ENCODE peak calls at places on chromosomes 12 and 14, in ten cellular contexts. Q is ascending aorta; Z is left ventricle myocardium inferior; A is naive thymus-derived CD8-positive, alpha-beta T cell; Y is fibroblast of mammary gland; R is RWPE1; M is stimulated activated CD8-positive, alpha-beta memory T cell treated with anti-CD3 and anti-CD28 coated beads, Interleukin-2, amount 100 ng/mL, for 1 hour; J is pons; C is EL; S is LoVo. W is an unnamed sample.

GRCh38 chr14:21084988-21085853 is 13.2 kb downstream of the ZNF219 start:
- DNase-seq in Y (peak; percentile 53), Z (no peak), A (no peak), S (no peak), Q (no peak), M (no peak), J (no peak), R (no peak), C (peak; percentile 78), W (peak; percentile 80)

GRCh38 chr12:63301311-63301710 is 150.3 kb upstream of the AVPR1A start:
- DNase-seq in A (no peak), R (no peak), Q (no peak), C (no peak), J (no peak), M (no peak), S (no peak), Y (no peak), Z (no peak), W (no peak)

GRCh38 chr12:2475984-2476383 is 318.8 kb upstream of the FKBP4 start:
- DNase-seq in J (no peak), C (no peak), A (no peak), M (no peak), Q (no peak), S (no peak), Z (no peak), R (no peak), Y (no peak), W (no peak)

GRCh38 chr14:54839681-54840080 is 62.9 kb downstream of the GCH1 start:
- DNase-seq in A (no peak), Q (peak; percentile 66), Z (no peak), J (no peak), S (no peak), C (no peak), R (no peak), Y (peak; percentile 68), M (no peak), W (no peak)

GRCh38 chr12:81245918-81246611 is 168.2 kb downstream of the ACSS3 start:
- DNase-seq in A (no peak), Y (no peak), C (peak; percentile 2), R (no peak), J (no peak), Q (no peak), M (no peak), S (no peak), Z (no peak), W (no peak)

GRCh38 chr12:4719821-4720636 is at the start of gene GALNT8:
- DNase-seq in Y (no peak), Q (no peak), Z (no peak), R (no peak), A (no peak), C (no peak), M (no peak), S (peak; percentile 73), J (no peak), W (no peak)

GRCh38 chr12:1935242-1935641 is 16.8 kb upstream of the CACNA2D4 start:
- DNase-seq in R (no peak), A (no peak), C (no peak), M (no peak), J (no peak), Q (peak; percentile 63), Y (no peak), S (no peak), Z (no peak), W (no peak)

GRCh38 chr12:67220065-67220464 is 49.1 kb upstream of the CAND1 start:
- DNase-seq in C (peak; percentile 2), Q (no peak), A (no peak), Y (peak; percentile 35), Z (peak; percentile 16), J (no peak), R (peak; percentile 19), S (no peak), M (no peak), W (no peak)

GRCh38 chr14:76181546-76181945 is 29.8 kb downstream of the GPATCH2L start:
- DNase-seq in S (peak; percentile 4), Z (no peak), M (no peak), J (no peak), A (no peak), Y (peak; percentile 17), R (no peak), Q (no peak), C (no peak), W (no peak)

GRCh38 chr14:102049258-102050025 is 37.4 kb downstream of the HSP90AA1 start:
- DNase-seq in R (no peak), J (no peak), C (no peak), Z (no peak), Y (no peak), S (no peak), Q (no peak), M (no peak), A (no peak), W (no peak)

GRCh38 chr12:12586879-12587675 is 24.4 kb upstream of the DUSP16 start:
- DNase-seq in Y (no peak), R (peak; percentile 44), Q (no peak), J (no peak), Z (no peak), S (peak; percentile 60), M (no peak), A (no peak), C (no peak), W (no peak)

GRCh38 chr12:124391340-124392261 is 96.7 kb downstream of the RFLNA start:
- DNase-seq in Q (peak; percentile 88), J (no peak), S (no peak), Z (peak; percentile 69), R (peak; percentile 80), A (peak; percentile 8), M (peak; percentile 21), C (peak; percentile 79), Y (peak; percentile 67), W (peak; percentile 90)

GRCh38 chr12:92439397-92439779 is 263.4 kb upstream of the PLEKHG7 start:
- DNase-seq in R (peak; percentile 73), Q (peak; percentile 67), Z (no peak), M (no peak), A (no peak), J (no peak), Y (peak; percentile 87), S (no peak), C (peak; percentile 37), W (no peak)

GRCh38 chr14:96072076-96072475 is 32.9 kb downstream of the C14orf132 start:
- DNase-seq in S (no peak), Z (no peak), A (no peak), J (no peak), Y (no peak), C (no peak), Q (peak; percentile 46), R (no peak), M (no peak), W (peak; percentile 16)

GRCh38 chr12:18250313-18250916 is 10.9 kb upstream of the PIK3C2G start:
- DNase-seq in C (peak; percentile 72), R (peak; percentile 25), M (no peak), Z (no peak), A (no peak), J (peak; percentile 82), S (peak; percentile 70), Y (peak; percentile 74), Q (no peak), W (no peak)

GRCh38 chr12:114612062-114612461 is 71.9 kb downstream of the TBX3 start:
- DNase-seq in R (no peak), S (no peak), Z (no peak), Q (no peak), M (no peak), J (no peak), A (no peak), C (no peak), Y (no peak), W (no peak)

GRCh38 chr12:115763982-115764621 is 513.4 kb downstream of the MED13L start:
- DNase-seq in J (no peak), S (no peak), M (no peak), Z (no peak), C (no peak), Y (no peak), Q (no peak), A (no peak), R (no peak), W (no peak)

GRCh38 chr14:25102788-25103187 is 52.8 kb upstream of the STXBP6 start:
- DNase-seq in J (no peak), Y (no peak), S (no peak), Q (no peak), R (no peak), M (no peak), A (no peak), C (no peak), Z (no peak), W (no peak)

GRCh38 chr14:55572578-55572977 is 7.4 kb upstream of the KTN1 start:
- DNase-seq in Y (no peak), Q (no peak), S (no peak), R (no peak), C (no peak), M (no peak), A (no peak), Z (no peak), J (peak; percentile 17), W (no peak)

GRCh38 chr12:27064397-27065342 is 17.7 kb downstream of the C12orf71 start:
- DNase-seq in S (no peak), M (no peak), Y (no peak), Q (no peak), R (no peak), A (no peak), J (no peak), Z (no peak), C (no peak), W (no peak)

GRCh38 chr14:74459289-74459946 is 33.4 kb upstream of the SYNDIG1L start:
- DNase-seq in R (peak; percentile 66), S (no peak), Z (no peak), J (no peak), A (no peak), C (peak; percentile 73), Y (peak; percentile 75), M (peak; percentile 2), Q (no peak), W (no peak)

GRCh38 chr14:71113376-71113775 is 206.1 kb downstream of the PCNX1 start:
- DNase-seq in Z (no peak), M (no peak), C (peak; percentile 71), Y (peak; percentile 51), J (no peak), R (no peak), A (no peak), S (no peak), Q (no peak), W (no peak)

GRCh38 chr14:34380446-34380845 is 81.6 kb downstream of the SPTSSA start:
- DNase-seq in A (no peak), M (no peak), S (no peak), Q (no peak), J (no peak), C (no peak), R (no peak), Z (no peak), Y (no peak), W (no peak)

GRCh38 chr14:104246401-104247335 is 108.3 kb downstream of the KIF26A start:
- DNase-seq in R (no peak), Y (no peak), A (no peak), M (no peak), J (no peak), C (no peak), S (no peak), Z (no peak), Q (peak; percentile 60), W (peak; percentile 28)

GRCh38 chr14:74763803-74764531 is 851 bp downstream of the YLPM1 start:
- DNase-seq in A (no peak), Z (no peak), J (no peak), S (peak; percentile 3), Q (peak; percentile 63), R (peak; percentile 38), Y (peak; percentile 22), C (peak; percentile 25), M (no peak), W (no peak)

GRCh38 chr14:55518391-55518790 is 61.6 kb upstream of the KTN1 start:
- DNase-seq in Q (no peak), Y (peak; percentile 10), R (no peak), Z (no peak), J (no peak), S (no peak), M (no peak), C (no peak), A (no peak), W (no peak)

GRCh38 chr12:30045171-30045570 is 261.4 kb upstream of the TMTC1 start:
- DNase-seq in M (no peak), Q (no peak), S (no peak), C (no peak), A (no peak), Z (no peak), R (no peak), J (no peak), Y (no peak), W (no peak)

GRCh38 chr14:81303258-81303935 is 82.6 kb upstream of the GTF2A1 start:
- DNase-seq in C (no peak), Z (no peak), R (no peak), Y (no peak), S (peak; percentile 93), Q (no peak), J (no peak), A (no peak), M (no peak), W (peak; percentile 68)

W was measured in lower lobe of right lung.